ENCODE peak calls at places on chromosomes 12 and 14, in four cellular contexts. X is right atrium auricular region; B is CD8-positive, alpha-beta memory T cell; Z is Peyer's patch. O is an unnamed sample.
A peak's percentile ranks its signal among the peaks of the same experiment; 100 is the strongest.

GRCh38 chr14:91282954-91283645 is 38.6 kb upstream of the GPR68 start:
- DNase-seq in Z (no peak), X (no peak), B (no peak), O (no peak)

GRCh38 chr12:65499167-65499566 is 220.7 kb downstream of the MSRB3 start:
- DNase-seq in B (no peak), X (no peak), Z (no peak), O (no peak)

GRCh38 chr12:51866762-51867161 is 18.2 kb upstream of the FIGNL2 start:
- DNase-seq in B (no peak), Z (no peak), X (no peak), O (peak; percentile 59)

GRCh38 chr12:88057994-88058718 is 29.0 kb upstream of the C12orf50 start:
- DNase-seq in X (peak; percentile 65), B (no peak), Z (no peak), O (no peak)

GRCh38 chr14:58701156-58701555 is 63.4 kb downstream of the DACT1 start:
- DNase-seq in B (no peak), Z (no peak), X (no peak), O (no peak)

GRCh38 chr14:26319139-26319864 is 278.5 kb downstream of the NOVA1 start:
- DNase-seq in Z (no peak), B (no peak), X (no peak), O (no peak)

GRCh38 chr12:28172434-28173030 is 17.7 kb upstream of the CCDC91 start:
- DNase-seq in Z (peak; percentile 52), X (no peak), B (no peak), O (peak; percentile 42)

GRCh38 chr12:11830298-11830937 is 180.9 kb downstream of the ETV6 start:
- DNase-seq in B (no peak), X (no peak), Z (no peak), O (no peak)

GRCh38 chr14:22024117-22024516 is 350.5 kb upstream of the OR4E1 start:
- DNase-seq in Z (no peak), B (no peak), X (no peak), O (no peak)

GRCh38 chr12:13124661-13125505 is 21.4 kb upstream of the GSG1 start:
- DNase-seq in X (no peak), B (no peak), Z (no peak), O (no peak)

GRCh38 chr12:19199322-19199721 is 69.8 kb downstream of the PLEKHA5 start:
- DNase-seq in X (no peak), Z (no peak), B (no peak), O (no peak)

GRCh38 chr12:82326905-82327503 is 31.2 kb downstream of the CCDC59 start:
- DNase-seq in B (no peak), Z (no peak), X (no peak), O (peak; percentile 24)

GRCh38 chr12:106239951-106240335 is 7.9 kb downstream of the CKAP4 start:
- DNase-seq in Z (no peak), X (peak; percentile 50), B (no peak), O (no peak)

GRCh38 chr12:69662764-69663163 is 36.3 kb downstream of the BEST3 start:
- DNase-seq in X (no peak), Z (no peak), B (no peak), O (no peak)

GRCh38 chr12:65911321-65911720 is 87.0 kb downstream of the HMGA2 start:
- DNase-seq in X (no peak), Z (peak; percentile 65), B (no peak), O (peak; percentile 52)

GRCh38 chr12:71567562-71567961 is 96.1 kb downstream of the ZFC3H1 start:
- DNase-seq in B (no peak), X (no peak), Z (no peak), O (no peak)

GRCh38 chr14:56300495-56300894 is 182.3 kb downstream of the PELI2 start:
- DNase-seq in X (no peak), B (no peak), Z (no peak), O (no peak)

GRCh38 chr12:32454075-32454474 is 54.7 kb downstream of the FGD4 start:
- DNase-seq in B (no peak), X (no peak), Z (no peak), O (peak; percentile 91)

GRCh38 chr12:93243689-93244513 is 133.8 kb upstream of the NUDT4 start:
- DNase-seq in B (no peak), X (no peak), Z (peak; percentile 73), O (peak; percentile 84)

GRCh38 chr12:39267886-39268285 is 175.0 kb downstream of the KIF21A start:
- DNase-seq in X (no peak), Z (no peak), B (no peak), O (no peak)

GRCh38 chr14:78644824-78645559 is 474.8 kb downstream of the NRXN3 start:
- DNase-seq in X (no peak), B (no peak), Z (no peak), O (no peak)

GRCh38 chr14:96267336-96267735 is 11.3 kb downstream of the BDKRB1 start:
- DNase-seq in X (no peak), B (no peak), Z (no peak), O (no peak)

GRCh38 chr12:31015215-31015614 is 58.4 kb upstream of the DDX11 start:
- DNase-seq in X (no peak), B (no peak), Z (no peak), O (no peak)

GRCh38 chr12:110937104-110937641 is 16.8 kb upstream of the MYL2 start:
- DNase-seq in B (peak; percentile 31), X (peak; percentile 62), Z (peak; percentile 65), O (peak; percentile 15)

GRCh38 chr14:64741961-64742360 is 37.7 kb downstream of the PLEKHG3 start:
- DNase-seq in Z (no peak), B (no peak), X (no peak), O (no peak)

GRCh38 chr12:105462841-105463240 is 132.3 kb downstream of the C12orf75 start:
- DNase-seq in Z (no peak), X (no peak), B (no peak), O (no peak)

GRCh38 chr12:77062846-77063461 is 2.4 kb downstream of the E2F7 start:
- DNase-seq in Z (peak; percentile 46), B (no peak), X (no peak), O (peak; percentile 5)

GRCh38 chr12:69570545-69571399 is 14.5 kb upstream of the CCT2 start:
- DNase-seq in B (peak; percentile 54), Z (peak; percentile 78), X (no peak), O (peak; percentile 69)

GRCh38 chr12:52672321-52672933 is 7.8 kb downstream of the KRT1 start:
- DNase-seq in B (no peak), X (no peak), Z (no peak), O (no peak)

GRCh38 chr14:33837943-33838683 is 112.8 kb downstream of the EGLN3 start:
- DNase-seq in B (no peak), X (no peak), Z (no peak), O (peak; percentile 31)

GRCh38 chr12:13205809-13206559 is 9.5 kb downstream of the EMP1 start:
- DNase-seq in B (no peak), Z (no peak), X (no peak), O (no peak)

GRCh38 chr12:48712209-48712608 is 4.3 kb downstream of the CCNT1 start:
- DNase-seq in B (no peak), Z (no peak), X (peak; percentile 38), O (no peak)
- H3K4me1 ChIP-seq in B (peaks cover 49% of the 10 kb centered on the region), Z (peaks cover 20% of the 10 kb centered on the region), X (peaks cover 48% of the 10 kb centered on the region), O (peaks cover 14% of the 10 kb centered on the region)

GRCh38 chr12:123033392-123034021 is 53.0 kb downstream of the ARL6IP4 start:
- DNase-seq in Z (no peak), X (no peak), B (no peak), O (no peak)
- H3K4me1 ChIP-seq in Z (no peaks in the 10 kb centered on the region), X (no peaks in the 10 kb centered on the region), B (peaks cover 16% of the 10 kb centered on the region), O (no peaks in the 10 kb centered on the region)

GRCh38 chr14:32413967-32414640 is 85.0 kb downstream of the AKAP6 start:
- DNase-seq in Z (no peak), X (no peak), B (no peak), O (no peak)

GRCh38 chr14:32417956-32418552 is 89.0 kb downstream of the AKAP6 start:
- DNase-seq in X (no peak), B (no peak), Z (peak; percentile 65), O (peak; percentile 79)

GRCh38 chr14:32419429-32419828 is 90.3 kb downstream of the AKAP6 start:
- DNase-seq in X (no peak), B (no peak), Z (no peak), O (no peak)

DNA sequence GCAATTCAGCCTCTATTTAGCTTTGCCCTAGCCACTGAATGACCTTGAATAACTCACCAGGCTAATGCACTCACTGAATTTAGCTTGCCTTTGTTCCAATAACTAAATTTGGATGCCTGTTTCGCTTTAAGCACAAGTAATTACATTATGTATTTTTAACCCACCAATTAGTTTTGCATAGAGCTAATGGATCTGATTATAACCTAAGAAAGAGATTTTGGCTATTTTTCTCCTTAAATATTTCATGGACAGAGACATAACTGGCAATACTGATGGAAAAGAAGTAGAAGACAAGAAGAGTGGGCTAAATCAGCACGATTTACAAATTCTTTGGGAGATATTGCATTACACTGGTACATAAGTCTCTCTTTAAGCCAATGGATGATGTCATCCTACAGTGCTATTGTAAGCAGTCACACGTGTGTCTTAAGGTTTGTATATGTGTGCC is 85.7 kb downstream of the AKAP6 start:
- DNase-seq in B (no peak), X (no peak), Z (no peak), O (no peak)
- H3K4me1 ChIP-seq in B (no peaks in the 10 kb centered on the region), X (peaks cover 36% of the 10 kb centered on the region), Z (no peaks in the 10 kb centered on the region), O (no peaks in the 10 kb centered on the region)

GRCh38 chr14:61277232-61277631 is 3.9 kb downstream of the TMEM30B start:
- DNase-seq in X (no peak), Z (no peak), B (no peak), O (peak; percentile 62)
- H3K4me1 ChIP-seq in X (peaks cover 16% of the 10 kb centered on the region), Z (no peaks in the 10 kb centered on the region), B (peaks cover 17% of the 10 kb centered on the region), O (no peaks in the 10 kb centered on the region)

GRCh38 chr12:80676856-80677255 is 30.6 kb upstream of the MYF6 start:
- DNase-seq in B (no peak), X (no peak), Z (no peak), O (no peak)
- H3K4me1 ChIP-seq in B (no peaks in the 10 kb centered on the region), X (no peaks in the 10 kb centered on the region), Z (no peaks in the 10 kb centered on the region), O (no peaks in the 10 kb centered on the region)

GRCh38 chr14:105330491-105330895 is 15.9 kb downstream of the PACS2 start:
- DNase-seq in X (no peak), Z (no peak), B (no peak), O (no peak)
- H3K4me1 ChIP-seq in X (peaks cover 90% of the 10 kb centered on the region), Z (no peaks in the 10 kb centered on the region), B (peaks cover 26% of the 10 kb centered on the region), O (no peaks in the 10 kb centered on the region)

DNA sequence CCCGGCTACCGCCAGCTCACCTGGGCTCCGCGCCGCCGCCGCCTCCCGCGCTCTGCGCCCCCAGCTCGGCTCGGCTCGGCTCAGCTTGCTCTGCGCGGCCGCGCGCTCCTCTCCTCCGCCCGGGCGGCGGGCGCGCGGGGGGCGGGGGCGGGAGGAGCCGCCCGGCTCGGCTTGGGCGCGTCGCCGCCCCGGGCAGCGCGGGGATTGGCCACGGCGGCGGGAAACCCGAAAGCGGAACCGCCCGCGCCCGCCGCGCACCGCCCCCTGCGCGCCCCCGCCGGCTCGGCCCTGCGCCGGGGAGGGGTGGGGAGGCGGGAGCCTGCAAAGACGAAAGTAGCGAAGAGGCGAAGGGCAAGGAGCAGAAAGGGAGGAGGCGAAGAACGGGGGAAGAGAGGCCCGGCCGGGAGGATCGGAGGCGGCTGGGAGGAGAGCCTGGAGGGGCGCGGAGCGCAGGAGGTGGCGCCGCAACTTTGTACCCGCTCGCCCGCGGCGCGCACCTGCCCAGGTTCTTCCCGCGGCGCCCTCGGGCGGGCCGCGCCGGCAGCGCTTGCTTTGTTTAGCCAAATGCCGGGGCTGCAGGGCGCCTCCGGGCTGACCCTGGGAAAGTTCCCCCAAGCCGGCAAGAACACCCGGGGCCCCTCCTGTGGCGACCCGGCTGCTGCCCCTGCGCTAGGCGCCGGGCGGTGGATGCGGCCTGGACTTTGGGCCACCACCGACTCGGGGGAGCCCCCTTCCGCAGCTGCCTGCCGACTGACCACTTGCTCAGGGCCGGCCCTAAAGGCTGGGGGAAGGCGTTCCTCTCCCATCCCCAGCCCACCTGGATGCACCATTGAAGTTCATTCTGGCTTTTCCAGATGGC is at the start of gene CAMKK2:
- DNase-seq in Z (peak; percentile 91), B (peak; percentile 90), X (no peak), O (peak; percentile 92)
- H3K4me1 ChIP-seq in Z (no peaks in the 10 kb centered on the region), B (peaks cover 14% of the 10 kb centered on the region), X (peaks cover 32% of the 10 kb centered on the region), O (peaks cover 5% of the 10 kb centered on the region)

O was measured in small intestine.